ENCODE peak calls at places on chromosomes 16 and 17, in four cellular contexts. G, U, D and M are unnamed samples.

GRCh38 chr17:39553326-39553945 is 54.3 kb downstream of the NEUROD2 start:
- DNase-seq in G (no peak), U (peak), D (no peak), M (no peak)

GRCh38 chr17:40556884-40557414 is 8.3 kb downstream of the CCR7 start:
- DNase-seq in G (peak), U (no peak), D (no peak), M (no peak)

GRCh38 chr17:9948967-9949366 is 43.9 kb upstream of the RCVRN start:
- DNase-seq in G (peak), U (no peak), D (no peak), M (no peak)

GRCh38 chr17:3926860-3927627 is 10.8 kb upstream of the P2RX1 start:
- DNase-seq in G (no peak), U (no peak), D (no peak), M (no peak)

GRCh38 chr16:68370921-68371651 is 60.3 kb downstream of the PRMT7 start:
- DNase-seq in G (no peak), U (no peak), D (no peak), M (no peak)

GRCh38 chr17:68351395-68351794 is 60.1 kb downstream of the ARSG start:
- DNase-seq in G (no peak), U (peak), D (no peak), M (no peak)

GRCh38 chr17:58960068-58960467 is 146.6 kb downstream of the TRIM37 start:
- DNase-seq in G (no peak), U (peak), D (peak), M (peak)

GRCh38 chr16:57444711-57445110 is 2.5 kb downstream of the CIAPIN1 start:
- DNase-seq in G (no peak), U (peak), D (peak), M (no peak)

GRCh38 chr17:35890774-35891155 is 10.6 kb upstream of the CCL5 start:
- DNase-seq in G (peak), U (no peak), D (no peak), M (peak)

GRCh38 chr17:79970576-79971068 is 65.0 kb downstream of the TBC1D16 start:
- DNase-seq in G (peak), U (no peak), D (no peak), M (peak)

GRCh38 chr16:85436636-85437160 is 176.4 kb upstream of the GSE1 start:
- DNase-seq in G (no peak), U (no peak), D (no peak), M (no peak)

GRCh38 chr16:52238710-52239109 is 308.2 kb downstream of the TOX3 start:
- DNase-seq in G (no peak), U (no peak), D (no peak), M (no peak)

GRCh38 chr17:72399608-72400487 is 279.0 kb downstream of the SOX9 start:
- DNase-seq in G (no peak), U (no peak), D (no peak), M (no peak)

GRCh38 chr17:72122336-72122667 is 1.5 kb downstream of the SOX9 start:
- DNase-seq in G (no peak), U (no peak), D (no peak), M (peak)

GRCh38 chr17:45812102-45812501 is 28.0 kb downstream of the CRHR1 start:
- DNase-seq in G (no peak), U (no peak), D (no peak), M (no peak)

GRCh38 chr16:31094088-31094423 is 541 bp downstream of the VKORC1 start:
- DNase-seq in G (no peak), U (no peak), D (no peak), M (no peak)

GRCh38 chr17:21298983-21299519 is 14.5 kb downstream of the MAP2K3 start:
- DNase-seq in G (no peak), U (no peak), D (no peak), M (no peak)

GRCh38 chr16:67430504-67431076 is 331 bp upstream of the HSD11B2 start:
- DNase-seq in G (peak), U (no peak), D (peak), M (no peak)

GRCh38 chr17:69192754-69193153 is 35.9 kb downstream of the ABCA10 start:
- DNase-seq in G (no peak), U (no peak), D (peak), M (no peak)

GRCh38 chr17:10698116-10698818 is 873 bp downstream of the ADPRM start:
- DNase-seq in G (no peak), U (peak), D (peak), M (peak)

GRCh38 chr17:43360376-43360738 is 38.4 kb upstream of the ARL4D start:
- DNase-seq in G (no peak), U (peak), D (peak), M (peak)

GRCh38 chr16:82660078-82660645 is 33.4 kb downstream of the CDH13 start:
- DNase-seq in G (no peak), U (peak), D (no peak), M (no peak)

GRCh38 chr17:78476149-78476548 is 97.7 kb downstream of the PGS1 start:
- DNase-seq in G (no peak), U (no peak), D (no peak), M (no peak)

GRCh38 chr17:27569257-27569722 is 61.7 kb upstream of the LGALS9 start:
- DNase-seq in G (no peak), U (no peak), D (no peak), M (peak)

GRCh38 chr16:57808589-57808988 is 6.3 kb upstream of the KIFC3 start:
- DNase-seq in G (no peak), U (no peak), D (no peak), M (no peak)

GRCh38 chr17:39739885-39740356 is 2.2 kb downstream of the GRB7 start:
- DNase-seq in G (no peak), U (no peak), D (peak), M (no peak)

GRCh38 chr17:21674242-21674731 is 18.0 kb upstream of the KCNJ18 start:
- DNase-seq in G (no peak), U (no peak), D (no peak), M (peak)

GRCh38 chr16:53433930-53434435 is 288 bp upstream of the RBL2 start:
- DNase-seq in G (no peak), U (peak), D (peak), M (peak)

GRCh38 chr17:42329025-42329976 is 41.0 kb downstream of the STAT5A start:
- DNase-seq in G (no peak), U (peak), D (peak), M (no peak)

GRCh38 chr16:64440421-64440831 is 681.4 kb downstream of the CDH11 start:
- DNase-seq in G (no peak), U (peak), D (peak), M (no peak)

GRCh38 chr16:17412221-17412620 is 58.5 kb downstream of the XYLT1 start:
- DNase-seq in G (no peak), U (no peak), D (no peak), M (no peak)

GRCh38 chr17:17877548-17878358 is 41.0 kb upstream of the SREBF1 start:
- DNase-seq in G (peak), U (peak), D (no peak), M (no peak)

GRCh38 chr16:57681950-57682728 is 12.5 kb upstream of the DRC7 start:
- DNase-seq in G (no peak), U (no peak), D (no peak), M (no peak)

GRCh38 chr17:74892013-74892841 is 1.2 kb downstream of the FADS6 start:
- DNase-seq in G (no peak), U (no peak), D (no peak), M (no peak)

GRCh38 chr16:83574388-83574787 is 233.4 kb upstream of the HSBP1 start:
- DNase-seq in G (no peak), U (peak), D (peak), M (no peak)

GRCh38 chr17:40084477-40084876 is 15.9 kb downstream of the NR1D1 start:
- DNase-seq in G (no peak), U (no peak), D (no peak), M (no peak)

GRCh38 chr17:19867654-19868395 is at the start of gene ULK2:
- DNase-seq in G (peak), U (peak), D (peak), M (peak)

GRCh38 chr16:79608976-79609375 is 8.4 kb upstream of the MAF start:
- DNase-seq in G (no peak), U (no peak), D (no peak), M (no peak)

GRCh38 chr16:79609861-79610260 is 9.3 kb upstream of the MAF start:
- DNase-seq in G (no peak), U (no peak), D (no peak), M (no peak)

GRCh38 chr16:79610771-79611170 is 10.2 kb upstream of the MAF start:
- DNase-seq in G (no peak), U (peak), D (no peak), M (no peak)

GRCh38 chr16:79605999-79606398 is 5.5 kb upstream of the MAF start:
- DNase-seq in G (no peak), U (peak), D (peak), M (no peak)

GRCh38 chr16:79607587-79607986 is 7.0 kb upstream of the MAF start:
- DNase-seq in G (no peak), U (peak), D (peak), M (no peak)
- TF ChIP-seq CTCF in G (no peak), U (no peak), D (no peak), M (no peak)

GRCh38 chr16:13937411-13937810 is 17.5 kb downstream of the ERCC4 start:
- DNase-seq in G (no peak), U (no peak), D (no peak), M (no peak)

GRCh38 chr16:13936596-13937081 is 16.7 kb downstream of the ERCC4 start:
- DNase-seq in G (peak), U (peak), D (peak), M (no peak)

GRCh38 chr16:13938480-13938879 is 18.5 kb downstream of the ERCC4 start:
- DNase-seq in G (no peak), U (no peak), D (no peak), M (no peak)

GRCh38 chr16:13931845-13932244 is 11.9 kb downstream of the ERCC4 start:
- DNase-seq in G (no peak), U (no peak), D (no peak), M (no peak)

DNA sequence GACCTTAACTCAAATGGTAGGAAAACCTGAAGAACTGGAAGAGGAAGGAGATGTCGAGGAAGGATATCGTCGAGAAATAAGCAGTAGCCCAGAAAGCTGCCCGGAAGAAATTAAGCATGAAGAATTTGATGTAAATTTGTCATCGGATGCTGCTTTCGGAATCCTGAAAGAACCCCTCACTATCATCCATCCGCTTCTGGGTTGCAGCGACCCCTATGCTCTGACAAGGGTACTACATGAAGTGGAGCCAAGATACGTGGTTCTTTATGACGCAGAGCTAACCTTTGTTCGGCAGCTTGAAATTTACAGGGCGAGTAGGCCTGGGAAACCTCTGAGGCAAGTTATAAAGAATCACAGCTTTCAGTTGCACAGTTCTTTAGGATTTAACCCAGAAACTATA is 15.5 kb downstream of the ERCC4 start:
- DNase-seq in G (no peak), U (no peak), D (no peak), M (no peak)
- TF ChIP-seq CTCF in G (peak), U (peak), D (peak), M (peak)

GRCh38 chr16:49756971-49757743 is 98.8 kb downstream of the ZNF423 start:
- DNase-seq in G (no peak), U (peak), D (peak), M (no peak)

GRCh38 chr16:49755716-49756115 is 100.2 kb downstream of the ZNF423 start:
- DNase-seq in G (no peak), U (no peak), D (no peak), M (no peak)

GRCh38 chr16:49754495-49755290 is 101.2 kb downstream of the ZNF423 start:
- DNase-seq in G (no peak), U (peak), D (no peak), M (no peak)

GRCh38 chr16:49757744-49758069 is 98.2 kb downstream of the ZNF423 start:
- DNase-seq in G (no peak), U (no peak), D (no peak), M (no peak)

DNA sequence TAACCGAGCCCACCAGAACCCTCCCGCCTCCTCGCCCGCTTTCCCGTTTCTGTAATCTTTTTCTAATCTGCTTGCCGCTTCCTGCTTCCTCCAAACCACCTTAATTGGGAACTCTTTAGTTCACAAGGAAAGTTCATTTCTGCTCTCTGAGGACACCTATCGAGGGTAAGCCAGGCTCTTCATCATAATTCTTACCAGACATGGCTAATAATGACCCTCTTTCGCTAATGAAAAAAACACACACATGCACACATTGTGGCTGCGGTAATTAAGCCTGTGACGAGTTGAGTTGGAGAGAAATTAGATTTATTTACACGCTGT is 100.7 kb downstream of the ZNF423 start:
- DNase-seq in G (no peak), U (peak), D (peak), M (no peak)
- TF ChIP-seq CTCF in G (peak), U (peak), D (peak), M (no peak)

DNA sequence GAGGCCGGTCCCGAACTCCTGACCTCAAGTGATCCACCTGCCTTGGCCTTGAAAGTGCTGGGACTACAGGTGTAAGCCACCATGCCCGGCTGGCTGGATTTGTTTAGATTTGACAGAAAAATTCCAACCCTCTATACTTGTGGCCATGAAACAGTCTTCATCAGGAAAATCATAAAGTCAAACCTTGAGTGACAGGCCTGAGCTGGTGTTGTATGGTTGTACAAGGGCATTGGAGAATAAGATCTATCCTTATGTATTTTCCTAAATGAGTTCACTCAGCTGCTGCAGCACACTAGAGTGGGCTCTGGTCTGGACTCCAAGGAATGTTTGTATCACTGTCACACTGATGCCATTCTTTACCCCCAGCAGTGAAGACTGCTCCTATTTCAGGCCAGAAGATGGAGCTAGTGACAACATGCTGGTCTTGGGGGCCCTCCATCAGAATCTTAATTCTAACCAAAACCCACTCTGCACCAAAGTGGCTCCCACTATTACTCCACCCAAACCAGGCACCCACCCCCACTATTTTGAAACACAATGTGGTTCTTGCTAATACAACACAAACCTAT is 27.4 kb downstream of the SNX11 start:
- DNase-seq in G (no peak), U (no peak), D (no peak), M (peak)
- TF ChIP-seq CTCF in G (peak), U (peak), D (no peak), M (peak)

DNA sequence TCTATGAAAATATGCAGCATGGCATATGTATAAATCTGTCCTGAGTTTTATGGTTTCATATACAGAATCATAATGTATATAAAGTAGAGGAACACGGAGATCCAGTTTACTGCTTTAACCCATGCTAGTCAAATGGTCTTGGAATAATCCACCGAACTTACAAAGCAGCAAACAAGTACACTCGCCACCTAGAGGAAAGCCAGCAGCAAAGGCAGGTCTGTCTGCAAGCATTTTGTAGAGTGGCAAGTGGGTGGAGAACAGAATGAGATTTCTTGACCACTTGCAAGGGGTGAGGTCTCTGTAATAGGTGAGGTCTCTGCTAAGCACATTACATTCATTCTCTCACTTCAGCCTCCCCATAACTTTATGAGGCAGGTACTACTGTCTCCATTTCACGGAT is 308.3 kb downstream of the CA10 start:
- DNase-seq in G (no peak), U (no peak), D (no peak), M (no peak)
- TF ChIP-seq CTCF in G (no peak), U (peak), D (no peak), M (no peak)

GRCh38 chr16:2764718-2765117 is 12.3 kb downstream of the SRRM2 start:
- DNase-seq in G (no peak), U (no peak), D (no peak), M (no peak)
- TF ChIP-seq CTCF in G (no peak), U (peak), D (no peak), M (no peak)

GRCh38 chr17:165939-166338 is 15.5 kb downstream of the DOC2B start:
- DNase-seq in G (no peak), U (no peak), D (no peak), M (no peak)

GRCh38 chr17:161481-161880 is 20.0 kb downstream of the DOC2B start:
- DNase-seq in G (no peak), U (no peak), D (no peak), M (no peak)

GRCh38 chr17:164536-165235 is 16.8 kb downstream of the DOC2B start:
- DNase-seq in G (no peak), U (peak), D (peak), M (peak)

GRCh38 chr17:162689-163088 is 18.8 kb downstream of the DOC2B start:
- DNase-seq in G (no peak), U (no peak), D (no peak), M (no peak)

DNA sequence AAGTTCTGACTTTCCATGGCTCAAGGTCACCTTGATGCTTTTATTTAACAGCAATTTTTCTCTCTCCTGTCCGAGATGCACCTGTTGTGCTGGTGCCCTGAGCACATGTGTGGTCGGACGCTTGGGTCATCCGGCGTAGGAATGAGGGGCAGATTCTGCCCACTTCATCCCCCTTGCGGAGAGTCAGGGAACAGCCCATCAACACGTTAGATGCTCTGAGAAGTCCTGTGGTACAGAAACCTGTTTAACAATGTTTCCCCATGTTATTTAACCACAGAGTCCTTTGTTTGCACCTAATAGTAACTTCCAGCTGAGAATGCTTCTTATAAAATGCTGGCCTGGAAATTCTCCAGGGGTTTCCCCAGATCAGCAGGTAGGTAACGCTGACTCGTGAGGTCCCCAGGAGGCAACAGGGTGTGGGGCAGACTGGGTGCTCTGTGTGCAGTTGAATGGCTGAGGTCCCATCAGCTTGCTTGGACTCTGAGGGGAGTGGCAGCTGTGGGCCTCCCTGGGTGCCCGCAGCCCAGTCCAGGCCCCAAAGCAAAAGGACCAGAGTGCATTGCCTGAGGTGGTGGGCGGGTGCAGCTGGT is 17.8 kb downstream of the DOC2B start:
- DNase-seq in G (no peak), U (no peak), D (peak), M (no peak)
- TF ChIP-seq CTCF in G (no peak), U (peak), D (peak), M (no peak)

GRCh38 chr17:62076864-62077788 is 12.0 kb upstream of the MED13 start:
- DNase-seq in G (no peak), U (no peak), D (no peak), M (no peak)
- TF ChIP-seq CTCF in G (no peak), U (no peak), D (no peak), M (no peak)

DNA sequence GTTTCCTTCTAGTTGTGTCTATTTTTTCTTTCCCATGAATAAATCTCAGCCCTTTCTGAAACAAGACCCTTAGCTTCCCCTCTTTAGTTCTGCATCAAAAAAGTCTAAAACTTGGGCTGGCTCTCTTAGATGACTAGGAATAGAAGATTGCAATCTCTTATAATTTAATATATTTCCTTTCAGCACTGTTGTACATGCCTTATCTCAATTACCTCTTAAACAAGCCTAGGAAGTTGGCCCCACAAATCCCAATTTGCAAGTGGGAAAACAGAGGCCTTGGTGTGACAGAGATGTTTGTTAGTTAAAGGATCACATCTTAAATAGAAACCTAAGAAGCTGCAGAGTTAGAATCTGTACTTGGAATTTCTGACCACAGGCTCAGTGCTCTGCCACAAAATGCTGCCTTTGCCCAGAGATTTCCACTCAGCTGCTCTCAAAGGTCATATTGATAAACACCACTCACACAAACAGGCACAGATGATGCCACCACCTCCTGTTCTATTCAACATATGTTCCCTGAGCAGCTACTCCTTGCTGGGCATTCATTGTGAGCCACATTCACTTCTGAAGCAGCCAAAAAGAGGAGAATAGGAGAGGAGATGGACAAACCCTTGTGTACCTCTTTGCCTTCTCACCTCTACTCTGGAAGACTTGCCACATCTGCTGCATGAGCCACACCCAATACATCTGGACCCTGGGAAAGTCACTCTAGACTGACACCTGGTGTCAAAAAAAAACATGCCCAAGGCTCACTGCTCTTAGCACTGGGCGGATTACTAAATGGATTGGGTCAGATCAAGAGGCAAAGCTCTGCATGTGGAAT is 5.5 kb downstream of the CCDC182 start:
- DNase-seq in G (no peak), U (no peak), D (peak), M (peak)
- TF ChIP-seq CTCF in G (peak), U (peak), D (peak), M (peak)